ENCODE peak calls at places on chromosome 3, in six cellular contexts. X, U, N, T, I and O are unnamed samples.

GRCh38 chr3:122937745-122938144 is 89.8 kb downstream of the SEMA5B start:
- DNase-seq in T (no peak), I (no peak), U (no peak), X (no peak), N (no peak), O (no peak)

GRCh38 chr3:185766645-185767323 is 58.1 kb downstream of the IGF2BP2 start:
- DNase-seq in N (no peak), I (no peak), X (peak), T (no peak), U (no peak), O (peak)

GRCh38 chr3:25453521-25454410 is 25.7 kb downstream of the RARB start:
- DNase-seq in U (no peak), N (no peak), X (peak), I (peak), T (no peak), O (no peak)

GRCh38 chr3:135915206-135915605 is 50.3 kb upstream of the PPP2R3A start:
- DNase-seq in U (no peak), I (no peak), N (no peak), X (no peak), T (no peak), O (no peak)

GRCh38 chr3:177367783-177368182 is 170.5 kb upstream of the TBL1XR1 start:
- DNase-seq in I (no peak), N (no peak), X (no peak), U (no peak), T (no peak), O (no peak)

GRCh38 chr3:62622553-62623174 is 249.3 kb upstream of the FEZF2 start:
- DNase-seq in T (peak), U (no peak), X (peak), N (no peak), I (peak), O (peak)

GRCh38 chr3:156035158-156035557 is 85.2 kb upstream of the KCNAB1 start:
- DNase-seq in T (no peak), I (no peak), X (no peak), N (no peak), U (no peak), O (no peak)

GRCh38 chr3:81726735-81727134 is 34.7 kb downstream of the GBE1 start:
- DNase-seq in T (no peak), N (no peak), I (peak), U (no peak), X (peak), O (no peak)

GRCh38 chr3:12750223-12750622 is 8.8 kb downstream of the TMEM40 start:
- DNase-seq in X (peak), I (peak), N (no peak), T (no peak), U (no peak), O (peak)

GRCh38 chr3:50271314-50272072 is 2.5 kb downstream of the SEMA3B start:
- DNase-seq in N (no peak), X (no peak), I (no peak), U (no peak), T (no peak), O (peak)

GRCh38 chr3:157104928-157105652 is 54.9 kb downstream of the CCNL1 start:
- DNase-seq in U (peak), X (no peak), T (no peak), N (peak), I (no peak), O (no peak)

GRCh38 chr3:4524423-4524769 is 31.2 kb downstream of the ITPR1 start:
- DNase-seq in T (no peak), I (no peak), U (no peak), N (no peak), X (peak), O (no peak)

GRCh38 chr3:49158108-49158709 is 7.9 kb downstream of the CCDC71 start:
- DNase-seq in T (no peak), N (peak), X (no peak), U (peak), I (no peak), O (peak)

GRCh38 chr3:25575001-25575400 is 89.7 kb downstream of the TOP2B start:
- DNase-seq in T (no peak), N (no peak), I (no peak), X (no peak), U (no peak), O (no peak)

GRCh38 chr3:26312826-26313225 is 309.7 kb upstream of the LRRC3B start:
- DNase-seq in I (no peak), T (no peak), U (no peak), X (no peak), N (no peak), O (no peak)

GRCh38 chr3:181253796-181254195 is 264.3 kb upstream of the DNAJC19 start:
- DNase-seq in I (no peak), X (no peak), N (no peak), U (no peak), T (no peak), O (no peak)

GRCh38 chr3:62876064-62876463 is 848 bp upstream of the CADPS start:
- DNase-seq in N (peak), T (peak), U (peak), I (peak), X (peak), O (peak)

GRCh38 chr3:147368561-147369151 is 37.7 kb downstream of the ZIC4 start:
- DNase-seq in T (no peak), I (no peak), N (no peak), X (no peak), U (no peak), O (no peak)

GRCh38 chr3:14803101-14803980 is 15.4 kb upstream of the FGD5 start:
- DNase-seq in N (no peak), U (no peak), X (no peak), T (no peak), I (no peak), O (no peak)

GRCh38 chr3:187012609-187013051 is 82.3 kb downstream of the ST6GAL1 start:
- DNase-seq in I (peak), T (no peak), X (peak), U (no peak), N (peak), O (no peak)

GRCh38 chr3:31077021-31077601 is 182.7 kb upstream of the GADL1 start:
- DNase-seq in X (peak), T (no peak), N (no peak), I (peak), U (no peak), O (peak)

GRCh38 chr3:129015388-129016105 is 14.4 kb downstream of the EFCC1 start:
- DNase-seq in X (no peak), N (no peak), U (no peak), I (peak), T (no peak), O (no peak)

GRCh38 chr3:75171632-75172230 is 492.4 kb upstream of the FRG2C start:
- DNase-seq in N (no peak), T (no peak), X (peak), U (no peak), I (peak), O (peak)

GRCh38 chr3:48798998-48799397 is 48.7 kb downstream of the PRKAR2A start:
- DNase-seq in U (no peak), T (no peak), I (no peak), X (no peak), N (no peak), O (no peak)

GRCh38 chr3:182323898-182324297 is 469.4 kb upstream of the ATP11B start:
- DNase-seq in T (no peak), N (no peak), X (no peak), I (no peak), U (no peak), O (peak)

GRCh38 chr3:69406156-69406555 is 20.3 kb upstream of the FRMD4B start:
- DNase-seq in T (no peak), U (no peak), N (no peak), I (no peak), X (no peak), O (no peak)

GRCh38 chr3:122929188-122929465 is 98.4 kb downstream of the SEMA5B start:
- DNase-seq in I (no peak), N (no peak), U (no peak), T (no peak), X (no peak), O (no peak)

GRCh38 chr3:121998030-121998580 is 23.9 kb downstream of the ILDR1 start:
- DNase-seq in X (peak), I (peak), T (no peak), N (no peak), U (no peak), O (no peak)

GRCh38 chr3:76970006-76970680 is 69.8 kb upstream of the ROBO2 start:
- DNase-seq in U (no peak), T (no peak), X (no peak), N (no peak), I (peak), O (no peak)

GRCh38 chr3:46904303-46905190 is 27.0 kb downstream of the PTH1R start:
- DNase-seq in X (no peak), N (no peak), U (no peak), I (no peak), T (no peak), O (no peak)

DNA sequence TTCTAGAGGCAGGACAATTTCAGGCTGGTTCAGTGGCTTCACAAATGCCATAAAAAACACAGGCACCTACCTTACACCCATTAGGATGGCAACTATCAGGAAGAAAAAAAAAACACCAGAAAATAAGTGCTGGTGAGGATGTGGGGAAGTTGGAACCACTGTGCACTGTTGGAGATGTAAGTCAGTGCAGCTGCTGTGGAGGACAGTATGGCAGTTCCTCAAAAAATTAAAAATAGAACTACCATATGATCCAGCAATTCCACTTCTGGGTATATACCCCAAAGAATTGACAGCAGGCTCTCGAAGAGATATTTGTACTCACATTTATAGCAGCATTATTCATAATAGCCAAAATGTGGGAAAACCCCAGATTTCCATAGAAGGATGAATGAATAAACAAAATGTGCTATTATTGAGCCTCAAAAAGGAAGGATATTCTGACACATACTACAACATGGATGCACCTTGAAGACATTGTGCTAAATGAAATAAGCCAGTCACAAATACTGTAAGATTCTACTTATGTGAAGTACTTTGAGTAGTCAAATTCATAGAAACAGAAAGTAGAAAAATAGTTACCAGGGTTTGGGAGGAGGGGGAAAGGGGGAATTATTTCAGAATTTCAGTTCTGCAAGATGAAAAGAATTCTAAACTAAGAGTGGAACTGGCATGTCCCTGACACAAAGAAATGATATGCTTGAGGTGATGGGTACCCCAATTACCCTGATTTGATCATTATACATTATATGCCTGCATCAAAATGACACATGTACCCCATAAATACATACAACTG is 40.9 kb downstream of the NR1D2 start:
- DNase-seq in N (no peak), X (no peak), T (no peak), I (no peak), U (no peak), O (no peak)
- H3K18ac ChIP-seq in N (no peak), X (no peak), T (no peak), I (no peak), U (no peak), O (no peak)

GRCh38 chr3:133135303-133135702 is 97.1 kb downstream of the TMEM108 start:
- DNase-seq in X (no peak), I (no peak), N (no peak), T (no peak), U (no peak), O (no peak)

GRCh38 chr3:133136114-133137041 is 98.2 kb downstream of the TMEM108 start:
- DNase-seq in N (no peak), I (no peak), T (no peak), X (no peak), U (no peak), O (no peak)

GRCh38 chr3:133138017-133138416 is 99.8 kb downstream of the TMEM108 start:
- DNase-seq in I (no peak), N (no peak), T (no peak), U (no peak), X (no peak), O (no peak)

GRCh38 chr3:133137042-133137393 is 98.8 kb downstream of the TMEM108 start:
- DNase-seq in U (no peak), T (no peak), X (no peak), N (no peak), I (no peak), O (no peak)
- H3K4me2 ChIP-seq in U (no peak), T (no peak), X (no peak), N (no peak), I (no peak), O (no peak)

GRCh38 chr3:101036213-101036618 is 43.0 kb upstream of the ABI3BP start:
- DNase-seq in T (peak), N (no peak), I (peak), X (peak), U (peak), O (peak)
- H2AFZ ChIP-seq in T (no peak), N (no peak), I (no peak), X (peak), U (no peak), O (peak)

DNA sequence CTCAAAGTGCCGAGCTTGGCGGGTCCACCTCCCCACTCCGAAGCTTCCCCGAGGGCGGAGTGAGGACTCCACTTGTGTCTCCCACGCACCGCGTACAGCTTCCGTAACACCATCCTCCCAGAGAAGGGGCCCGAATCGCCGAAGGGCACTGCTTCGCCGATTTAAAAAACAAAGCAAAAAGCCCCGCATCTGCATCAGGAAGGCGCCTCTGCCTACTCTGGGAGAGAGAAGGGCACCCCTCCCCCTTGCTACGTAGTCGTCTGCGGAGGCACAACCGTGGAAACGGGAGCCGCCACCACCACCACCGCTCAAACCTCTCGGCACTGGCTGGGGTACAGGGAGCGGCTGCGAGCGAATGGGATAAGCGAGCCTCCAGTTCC is 492 bp downstream of the NCBP2 start:
- DNase-seq in T (no peak), N (no peak), X (peak), I (no peak), U (no peak), O (peak)
- H3K18ac ChIP-seq in T (peak), N (peak), X (peak), I (peak), U (peak), O (peak)

DNA sequence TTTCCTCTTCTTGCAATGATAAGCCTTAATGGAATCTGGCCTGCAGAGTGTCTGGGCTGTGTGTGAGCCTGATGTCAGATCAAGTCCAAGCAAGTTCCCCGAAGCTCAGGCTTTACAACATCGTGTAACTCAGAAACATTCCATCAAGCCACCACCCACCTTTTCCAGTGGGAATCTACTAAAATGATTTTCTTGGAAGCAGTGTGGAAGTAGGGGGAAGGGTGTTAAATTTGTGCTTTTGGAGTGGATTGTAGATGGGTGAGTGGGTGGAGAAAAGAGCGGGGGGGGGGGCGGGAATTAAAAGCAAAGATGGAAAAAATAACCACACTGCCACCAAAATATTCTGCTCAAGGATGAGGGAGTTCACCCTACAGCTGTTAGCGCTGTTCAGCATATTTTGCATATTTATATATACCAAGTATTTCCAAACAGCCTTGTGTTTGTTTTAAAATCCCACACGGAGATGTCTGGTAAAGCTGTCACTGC is 53.6 kb downstream of the VGLL3 start:
- DNase-seq in N (no peak), X (peak), T (no peak), I (peak), U (no peak), O (peak)
- H3K4me2 ChIP-seq in N (no peak), X (peak), T (no peak), I (no peak), U (no peak), O (no peak)

GRCh38 chr3:54083901-54084300 is 38.5 kb upstream of the CACNA2D3 start:
- DNase-seq in U (no peak), N (no peak), X (no peak), T (no peak), I (no peak), O (no peak)

GRCh38 chr3:54085936-54086335 is 36.4 kb upstream of the CACNA2D3 start:
- DNase-seq in U (no peak), N (no peak), T (no peak), I (no peak), X (no peak), O (peak)

GRCh38 chr3:54086639-54087405 is 35.5 kb upstream of the CACNA2D3 start:
- DNase-seq in N (no peak), T (no peak), U (no peak), X (no peak), I (no peak), O (no peak)

DNA sequence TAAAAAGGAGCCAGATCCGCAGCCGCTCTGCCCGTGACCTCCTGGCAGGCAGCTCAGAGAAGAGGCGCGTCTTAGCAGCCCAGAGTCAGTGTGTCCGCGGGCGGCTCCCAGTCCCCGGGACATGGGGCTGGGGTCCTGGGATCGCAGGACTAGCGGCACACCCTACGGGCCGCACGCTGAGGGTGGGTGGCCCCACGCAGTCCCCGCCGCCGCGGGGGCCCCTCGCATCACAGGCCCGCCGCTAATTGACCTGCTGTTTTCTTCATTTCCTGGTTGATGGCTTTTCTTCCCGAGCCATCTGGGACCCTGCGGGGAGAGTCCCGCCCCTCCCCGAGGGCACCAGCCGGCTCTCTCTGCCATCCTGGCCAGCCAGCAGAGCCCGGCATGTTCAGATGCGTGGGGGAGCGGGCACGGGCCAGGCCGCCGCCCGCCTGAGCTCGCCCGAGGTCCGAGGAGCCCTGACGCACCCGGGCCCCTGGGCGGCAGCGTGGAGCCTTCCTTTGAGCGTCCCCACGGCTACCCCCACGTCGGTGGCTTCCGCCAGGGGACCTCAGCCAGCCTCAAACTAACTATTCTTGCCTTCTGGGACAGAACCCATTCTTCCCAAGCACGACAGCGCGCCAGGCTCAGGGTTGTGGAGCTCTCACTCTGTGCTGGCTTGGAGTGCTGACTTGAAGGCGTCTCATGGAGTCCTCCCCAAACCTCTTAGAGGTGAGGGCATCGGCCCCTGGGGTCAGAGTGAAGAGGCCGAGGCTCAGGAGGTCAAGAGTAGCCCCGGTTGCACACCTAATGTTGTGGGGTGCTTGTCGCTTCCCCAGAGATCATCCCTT is 34.6 kb upstream of the CACNA2D3 start:
- DNase-seq in U (peak), X (no peak), I (no peak), T (no peak), N (peak), O (no peak)
- H2AFZ ChIP-seq in U (no peak), X (peak), I (no peak), T (peak), N (peak), O (peak)

GRCh38 chr3:194205675-194206133 is 69.8 kb downstream of the HES1 start:
- DNase-seq in N (peak), U (peak), X (no peak), I (no peak), T (no peak), O (no peak)
- H3K18ac ChIP-seq in N (no peak), U (no peak), X (no peak), I (no peak), T (peak), O (peak)